ENCODE peak calls at places on chromosomes 4 and X, in five cellular contexts. P, J, R, M and V are unnamed samples.

GRCh38 chr4:121764702-121765367 is at the start of gene SMIM43:
- DNase-seq in P (no peak), J (no peak), R (no peak), M (no peak), V (peak)

GRCh38 chr4:104693601-104694201 is 199.0 kb upstream of the CXXC4 start:
- DNase-seq in J (no peak), P (no peak), M (peak), R (no peak), V (no peak)

GRCh38 chr4:12894062-12894461 is 590.1 kb downstream of the RAB28 start:
- DNase-seq in J (no peak), P (no peak), R (no peak), M (no peak), V (no peak)

GRCh38 chr4:32589853-32590252 is 1869.7 kb downstream of the PCDH7 start:
- DNase-seq in R (no peak), P (no peak), J (no peak), M (no peak), V (no peak)

GRCh38 chr4:47839259-47839658 is 1.4 kb upstream of the CORIN start:
- DNase-seq in R (no peak), M (peak), J (peak), P (no peak), V (peak)

GRCh38 chr4:34181311-34181808 is 2063.0 kb downstream of the ARAP2 start:
- DNase-seq in R (no peak), P (no peak), J (no peak), M (peak), V (no peak)

GRCh38 chr4:53489279-53489889 is 101.9 kb downstream of the LNX1 start:
- DNase-seq in M (peak), J (no peak), P (no peak), R (no peak), V (no peak)

GRCh38 chrX:9465380-9466114 is 689 bp downstream of the TBL1X start:
- DNase-seq in P (no peak), J (peak), R (peak), M (no peak), V (peak)

GRCh38 chr4:73679836-73680235 is 59.6 kb upstream of the RASSF6 start:
- DNase-seq in J (no peak), R (no peak), M (peak), P (no peak), V (no peak)

GRCh38 chr4:162229670-162230069 is 65.9 kb upstream of the FSTL5 start:
- DNase-seq in J (no peak), R (no peak), P (no peak), M (peak), V (no peak)

GRCh38 chrX:71118985-71119535 is 664 bp downstream of the MED12 start:
- DNase-seq in P (no peak), M (no peak), R (no peak), J (no peak), V (no peak)

GRCh38 chrX:103789004-103789403 is 12.4 kb downstream of the PLP1 start:
- DNase-seq in R (no peak), M (no peak), P (no peak), J (no peak), V (no peak)

GRCh38 chrX:99939883-99940232 is 470.2 kb downstream of the PCDH19 start:
- DNase-seq in M (no peak), J (no peak), R (no peak), P (no peak), V (no peak)

GRCh38 chrX:110430293-110431076 is 71.8 kb downstream of the RTL9 start:
- DNase-seq in M (no peak), P (no peak), J (no peak), R (no peak), V (no peak)

GRCh38 chr4:182916483-182917181 is 554 bp downstream of the DCTD start:
- DNase-seq in P (peak), R (no peak), J (peak), M (peak), V (peak)

GRCh38 chrX:7574325-7574724 is 268.6 kb upstream of the VCX start:
- DNase-seq in R (no peak), P (no peak), M (no peak), J (no peak), V (peak)

GRCh38 chr4:54101190-54102041 is 1.5 kb downstream of the GSX2 start:
- DNase-seq in P (no peak), J (no peak), R (no peak), M (no peak), V (no peak)

GRCh38 chr4:15833801-15834200 is 55.7 kb downstream of the CD38 start:
- DNase-seq in J (no peak), P (no peak), R (no peak), M (no peak), V (no peak)

GRCh38 chrX:139170526-139171173 is 359.9 kb upstream of the F9 start:
- DNase-seq in R (no peak), J (no peak), P (no peak), M (no peak), V (no peak)

GRCh38 chr4:114601304-114602052 is 2.9 kb downstream of the UGT8 start:
- DNase-seq in R (no peak), M (no peak), P (no peak), J (no peak), V (no peak)

GRCh38 chr4:26459054-26459755 is 31.1 kb downstream of the CCKAR start:
- DNase-seq in M (peak), J (no peak), P (no peak), R (no peak), V (peak)

GRCh38 chr4:110165382-110166285 is 32.8 kb downstream of the ELOVL6 start:
- DNase-seq in R (no peak), P (no peak), J (peak), M (peak), V (peak)

GRCh38 chr4:73772353-73772752 is 32.0 kb downstream of the CXCL8 start:
- DNase-seq in M (no peak), R (no peak), P (no peak), J (no peak), V (no peak)

GRCh38 chrX:20620301-20620700 is 353.6 kb upstream of the RPS6KA3 start:
- DNase-seq in P (no peak), R (no peak), J (no peak), M (peak), V (no peak)

GRCh38 chr4:101801957-101802356 is 11.4 kb downstream of the BANK1 start:
- DNase-seq in P (no peak), M (no peak), R (no peak), J (no peak), V (no peak)

GRCh38 chrX:19046343-19047215 is 62.7 kb upstream of the PHKA2 start:
- DNase-seq in R (no peak), J (no peak), P (no peak), M (peak), V (peak)

GRCh38 chr4:174423257-174423944 is 98.9 kb downstream of the HPGD start:
- DNase-seq in R (no peak), M (peak), J (no peak), P (no peak), V (peak)

GRCh38 chrX:108225456-108225730 is 133.8 kb downstream of the ATG4A start:
- DNase-seq in R (no peak), M (no peak), J (no peak), P (no peak), V (no peak)

GRCh38 chrX:38347136-38347535 is 5.3 kb upstream of the OTC start:
- DNase-seq in R (no peak), P (no peak), J (no peak), M (peak), V (peak)

GRCh38 chrX:27591938-27592337 is 1.8 kb downstream of the DCAF8L2 start:
- DNase-seq in P (no peak), R (no peak), M (no peak), J (no peak), V (no peak)

GRCh38 chr4:139521764-139522373 is 34.1 kb downstream of the SETD7 start:
- DNase-seq in J (no peak), P (no peak), M (no peak), R (no peak), V (no peak)

GRCh38 chr4:74546020-74546419 is 101.1 kb downstream of the AREG start:
- DNase-seq in P (no peak), M (peak), R (no peak), J (no peak), V (no peak)

GRCh38 chrX:134747006-134747405 is 88.7 kb upstream of the PLAC1 start:
- DNase-seq in R (no peak), P (no peak), M (no peak), J (no peak), V (no peak)

GRCh38 chr4:46032061-46032460 is 91.8 kb downstream of the GABRG1 start:
- DNase-seq in M (no peak), P (no peak), R (no peak), J (no peak), V (no peak)

GRCh38 chr4:36312511-36312910 is 31.1 kb downstream of the DTHD1 start:
- DNase-seq in R (no peak), P (no peak), M (no peak), J (no peak), V (no peak)

GRCh38 chr4:81919810-81920209 is 448.1 kb upstream of the RASGEF1B start:
- DNase-seq in M (no peak), R (no peak), J (no peak), P (no peak), V (no peak)

GRCh38 chr4:8644461-8644891 is 51.9 kb downstream of the CPZ start:
- DNase-seq in M (no peak), P (peak), J (no peak), R (no peak), V (no peak)

GRCh38 chr4:26287748-26288147 is 33.1 kb upstream of the RBPJ start:
- DNase-seq in R (no peak), J (no peak), M (no peak), P (no peak), V (no peak)